ENCODE peak calls at places on chromosome 3, in eight cellular contexts. One of them, this sample, is unnamed.

GRCh38 chr3:156819842-156820686 is 6.1 kb upstream of the LEKR1 start:
- DNase-seq in CD8-positive, alpha-beta T cell: no peak
- DNase-seq in progenitor cell of endocrine pancreas: no peak
- DNase-seq in H1: no peak
- DNase-seq in cardiac fibroblast: no peak
- DNase-seq in activated CD8-positive, alpha-beta T cell treated with anti-CD3 and anti-CD28 coated beads for 36 hours: no peak
- DNase-seq in colonic mucosa: no peak
- DNase-seq in fibroblast of mammary gland: no peak
- DNase-seq in this sample: no peak

GRCh38 chr3:43621974-43622739 is at the start of gene ANO10:
- DNase-seq in H1: peak
- DNase-seq in colonic mucosa: peak
- DNase-seq in CD8-positive, alpha-beta T cell: peak
- DNase-seq in cardiac fibroblast: peak
- DNase-seq in fibroblast of mammary gland: peak
- DNase-seq in progenitor cell of endocrine pancreas: peak
- DNase-seq in activated CD8-positive, alpha-beta T cell treated with anti-CD3 and anti-CD28 coated beads for 36 hours: peak
- DNase-seq in this sample: peak

GRCh38 chr3:185726254-185726967 is 98.4 kb downstream of the IGF2BP2 start:
- DNase-seq in progenitor cell of endocrine pancreas: no peak
- DNase-seq in fibroblast of mammary gland: no peak
- DNase-seq in CD8-positive, alpha-beta T cell: no peak
- DNase-seq in cardiac fibroblast: no peak
- DNase-seq in H1: no peak
- DNase-seq in colonic mucosa: no peak
- DNase-seq in activated CD8-positive, alpha-beta T cell treated with anti-CD3 and anti-CD28 coated beads for 36 hours: no peak
- DNase-seq in this sample: peak

GRCh38 chr3:126544596-126545281 is 14.0 kb downstream of the C3orf22 start:
- DNase-seq in activated CD8-positive, alpha-beta T cell treated with anti-CD3 and anti-CD28 coated beads for 36 hours: no peak
- DNase-seq in H1: no peak
- DNase-seq in colonic mucosa: peak
- DNase-seq in CD8-positive, alpha-beta T cell: no peak
- DNase-seq in progenitor cell of endocrine pancreas: peak
- DNase-seq in fibroblast of mammary gland: no peak
- DNase-seq in cardiac fibroblast: no peak
- DNase-seq in this sample: no peak

GRCh38 chr3:123201223-123201556 is 553 bp upstream of the SEC22A start:
- DNase-seq in H1: no peak
- DNase-seq in cardiac fibroblast: no peak
- DNase-seq in progenitor cell of endocrine pancreas: no peak
- DNase-seq in activated CD8-positive, alpha-beta T cell treated with anti-CD3 and anti-CD28 coated beads for 36 hours: no peak
- DNase-seq in colonic mucosa: no peak
- DNase-seq in CD8-positive, alpha-beta T cell: no peak
- DNase-seq in fibroblast of mammary gland: no peak
- DNase-seq in this sample: no peak

GRCh38 chr3:81434171-81434570 is 327.3 kb downstream of the GBE1 start:
- DNase-seq in fibroblast of mammary gland: no peak
- DNase-seq in progenitor cell of endocrine pancreas: no peak
- DNase-seq in H1: no peak
- DNase-seq in cardiac fibroblast: no peak
- DNase-seq in activated CD8-positive, alpha-beta T cell treated with anti-CD3 and anti-CD28 coated beads for 36 hours: no peak
- DNase-seq in CD8-positive, alpha-beta T cell: no peak
- DNase-seq in colonic mucosa: no peak
- DNase-seq in this sample: no peak

GRCh38 chr3:97815149-97815917 is 6.5 kb upstream of the CRYBG3 start:
- DNase-seq in progenitor cell of endocrine pancreas: no peak
- DNase-seq in H1: no peak
- DNase-seq in activated CD8-positive, alpha-beta T cell treated with anti-CD3 and anti-CD28 coated beads for 36 hours: peak
- DNase-seq in fibroblast of mammary gland: no peak
- DNase-seq in colonic mucosa: no peak
- DNase-seq in CD8-positive, alpha-beta T cell: peak
- DNase-seq in cardiac fibroblast: peak
- DNase-seq in this sample: no peak

GRCh38 chr3:40877651-40878463 is 321.4 kb upstream of the CTNNB1 start:
- DNase-seq in fibroblast of mammary gland: peak
- DNase-seq in CD8-positive, alpha-beta T cell: no peak
- DNase-seq in activated CD8-positive, alpha-beta T cell treated with anti-CD3 and anti-CD28 coated beads for 36 hours: no peak
- DNase-seq in cardiac fibroblast: peak
- DNase-seq in colonic mucosa: peak
- DNase-seq in progenitor cell of endocrine pancreas: no peak
- DNase-seq in H1: no peak
- DNase-seq in this sample: no peak

GRCh38 chr3:147113293-147114045 is 292.9 kb downstream of the ZIC4 start:
- DNase-seq in CD8-positive, alpha-beta T cell: no peak
- DNase-seq in fibroblast of mammary gland: peak
- DNase-seq in activated CD8-positive, alpha-beta T cell treated with anti-CD3 and anti-CD28 coated beads for 36 hours: no peak
- DNase-seq in colonic mucosa: no peak
- DNase-seq in H1: no peak
- DNase-seq in progenitor cell of endocrine pancreas: no peak
- DNase-seq in cardiac fibroblast: peak
- DNase-seq in this sample: no peak

GRCh38 chr3:23811117-23811487 is 5.3 kb downstream of the UBE2E1 start:
- DNase-seq in CD8-positive, alpha-beta T cell: no peak
- DNase-seq in progenitor cell of endocrine pancreas: no peak
- DNase-seq in colonic mucosa: peak
- DNase-seq in activated CD8-positive, alpha-beta T cell treated with anti-CD3 and anti-CD28 coated beads for 36 hours: no peak
- DNase-seq in H1: no peak
- DNase-seq in cardiac fibroblast: peak
- DNase-seq in fibroblast of mammary gland: no peak
- DNase-seq in this sample: no peak

GRCh38 chr3:32872487-32873382 is 54.9 kb downstream of the TRIM71 start:
- DNase-seq in cardiac fibroblast: no peak
- DNase-seq in activated CD8-positive, alpha-beta T cell treated with anti-CD3 and anti-CD28 coated beads for 36 hours: no peak
- DNase-seq in progenitor cell of endocrine pancreas: no peak
- DNase-seq in CD8-positive, alpha-beta T cell: no peak
- DNase-seq in colonic mucosa: no peak
- DNase-seq in H1: no peak
- DNase-seq in fibroblast of mammary gland: peak
- DNase-seq in this sample: no peak

GRCh38 chr3:159245871-159246270 is 444.0 kb downstream of the MFSD1 start:
- DNase-seq in CD8-positive, alpha-beta T cell: no peak
- DNase-seq in activated CD8-positive, alpha-beta T cell treated with anti-CD3 and anti-CD28 coated beads for 36 hours: no peak
- DNase-seq in progenitor cell of endocrine pancreas: no peak
- DNase-seq in colonic mucosa: no peak
- DNase-seq in H1: no peak
- DNase-seq in cardiac fibroblast: no peak
- DNase-seq in fibroblast of mammary gland: no peak
- DNase-seq in this sample: no peak

GRCh38 chr3:63576826-63577225 is 75.6 kb upstream of the SNTN start:
- DNase-seq in activated CD8-positive, alpha-beta T cell treated with anti-CD3 and anti-CD28 coated beads for 36 hours: no peak
- DNase-seq in fibroblast of mammary gland: no peak
- DNase-seq in cardiac fibroblast: no peak
- DNase-seq in H1: no peak
- DNase-seq in CD8-positive, alpha-beta T cell: no peak
- DNase-seq in colonic mucosa: peak
- DNase-seq in progenitor cell of endocrine pancreas: no peak
- DNase-seq in this sample: no peak

GRCh38 chr3:59540696-59541095 is 490.9 kb upstream of the CFAP20DC start:
- DNase-seq in H1: no peak
- DNase-seq in activated CD8-positive, alpha-beta T cell treated with anti-CD3 and anti-CD28 coated beads for 36 hours: no peak
- DNase-seq in cardiac fibroblast: no peak
- DNase-seq in fibroblast of mammary gland: no peak
- DNase-seq in colonic mucosa: no peak
- DNase-seq in progenitor cell of endocrine pancreas: no peak
- DNase-seq in CD8-positive, alpha-beta T cell: no peak
- DNase-seq in this sample: peak

GRCh38 chr3:164326714-164327113 is 751.6 kb downstream of the SI start:
- DNase-seq in cardiac fibroblast: no peak
- DNase-seq in H1: no peak
- DNase-seq in fibroblast of mammary gland: no peak
- DNase-seq in progenitor cell of endocrine pancreas: no peak
- DNase-seq in colonic mucosa: no peak
- DNase-seq in CD8-positive, alpha-beta T cell: no peak
- DNase-seq in activated CD8-positive, alpha-beta T cell treated with anti-CD3 and anti-CD28 coated beads for 36 hours: no peak
- DNase-seq in this sample: no peak

GRCh38 chr3:188796122-188796631 is 375.6 kb upstream of the TPRG1 start:
- DNase-seq in colonic mucosa: no peak
- DNase-seq in fibroblast of mammary gland: peak
- DNase-seq in H1: no peak
- DNase-seq in activated CD8-positive, alpha-beta T cell treated with anti-CD3 and anti-CD28 coated beads for 36 hours: no peak
- DNase-seq in cardiac fibroblast: peak
- DNase-seq in progenitor cell of endocrine pancreas: no peak
- DNase-seq in CD8-positive, alpha-beta T cell: no peak
- DNase-seq in this sample: peak

DNA sequence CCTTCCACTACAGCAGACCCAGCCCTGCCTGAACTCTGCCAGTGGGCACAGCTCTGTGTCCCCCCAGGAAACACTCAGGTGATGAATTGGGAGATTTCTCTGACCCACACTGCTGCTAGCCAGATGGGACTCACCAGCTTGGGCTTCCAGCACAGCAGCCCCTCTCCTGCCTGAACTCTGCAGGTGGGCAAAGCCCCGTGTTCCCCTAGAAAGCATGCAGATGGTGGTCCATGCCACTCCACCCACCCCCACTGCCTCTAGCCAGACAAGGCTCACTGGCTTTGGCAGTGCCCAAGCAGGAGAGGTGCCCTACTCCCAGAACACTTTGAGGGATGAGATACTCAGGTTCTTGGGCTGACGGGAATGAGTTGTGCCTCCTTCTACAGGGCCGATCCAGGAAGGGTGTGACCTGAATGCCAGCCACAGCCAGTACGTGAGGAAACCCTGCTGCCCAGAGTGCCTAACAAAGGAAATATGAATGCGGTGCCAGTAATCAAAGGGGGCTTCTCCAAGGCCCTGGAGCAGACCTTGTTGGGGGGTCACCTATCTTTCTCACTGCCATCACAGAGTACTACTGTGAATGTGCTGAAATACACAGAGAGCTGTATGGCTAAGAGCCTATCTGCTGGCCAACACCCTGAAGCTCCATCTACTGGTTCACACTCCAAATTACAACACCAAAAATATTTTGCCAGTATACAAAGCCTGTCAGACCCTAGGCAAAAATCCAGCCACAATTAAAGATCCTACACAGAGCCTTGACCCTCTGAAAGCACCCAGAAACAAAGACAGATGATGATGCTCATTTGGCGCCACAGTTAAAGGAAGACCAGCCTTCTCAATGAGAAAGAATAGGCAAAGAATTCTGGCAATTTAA is 61.9 kb downstream of the BTLA start:
- DNase-seq in H1: no peak
- DNase-seq in fibroblast of mammary gland: peak
- DNase-seq in CD8-positive, alpha-beta T cell: no peak
- DNase-seq in progenitor cell of endocrine pancreas: no peak
- DNase-seq in colonic mucosa: no peak
- DNase-seq in activated CD8-positive, alpha-beta T cell treated with anti-CD3 and anti-CD28 coated beads for 36 hours: no peak
- DNase-seq in cardiac fibroblast: peak
- DNase-seq in this sample: peak
- TF ChIP-seq CTCF in H1: peak
- TF ChIP-seq CTCF in fibroblast of mammary gland: peak
- TF ChIP-seq CTCF in CD8-positive, alpha-beta T cell: no peak
- TF ChIP-seq CTCF in progenitor cell of endocrine pancreas: no peak
- TF ChIP-seq CTCF in colonic mucosa: no peak
- TF ChIP-seq CTCF in activated CD8-positive, alpha-beta T cell treated with anti-CD3 and anti-CD28 coated beads for 36 hours: peak
- TF ChIP-seq CTCF in cardiac fibroblast: peak
- TF ChIP-seq CTCF in this sample: peak

GRCh38 chr3:37123292-37123691 is 51.1 kb downstream of the LRRFIP2 start:
- DNase-seq in H1: no peak
- DNase-seq in activated CD8-positive, alpha-beta T cell treated with anti-CD3 and anti-CD28 coated beads for 36 hours: no peak
- DNase-seq in fibroblast of mammary gland: no peak
- DNase-seq in cardiac fibroblast: no peak
- DNase-seq in CD8-positive, alpha-beta T cell: no peak
- DNase-seq in progenitor cell of endocrine pancreas: no peak
- DNase-seq in colonic mucosa: no peak
- DNase-seq in this sample: no peak
- TF ChIP-seq CTCF in H1: no peak
- TF ChIP-seq CTCF in activated CD8-positive, alpha-beta T cell treated with anti-CD3 and anti-CD28 coated beads for 36 hours: no peak
- TF ChIP-seq CTCF in fibroblast of mammary gland: no peak
- TF ChIP-seq CTCF in cardiac fibroblast: no peak
- TF ChIP-seq CTCF in CD8-positive, alpha-beta T cell: no peak
- TF ChIP-seq CTCF in progenitor cell of endocrine pancreas: no peak
- TF ChIP-seq CTCF in colonic mucosa: no peak
- TF ChIP-seq CTCF in this sample: no peak

GRCh38 chr3:113623827-113624226 is 72.6 kb downstream of the USF3 start:
- DNase-seq in colonic mucosa: no peak
- DNase-seq in progenitor cell of endocrine pancreas: no peak
- DNase-seq in activated CD8-positive, alpha-beta T cell treated with anti-CD3 and anti-CD28 coated beads for 36 hours: no peak
- DNase-seq in cardiac fibroblast: no peak
- DNase-seq in H1: no peak
- DNase-seq in fibroblast of mammary gland: no peak
- DNase-seq in CD8-positive, alpha-beta T cell: no peak
- DNase-seq in this sample: no peak
- TF ChIP-seq CTCF in colonic mucosa: no peak
- TF ChIP-seq CTCF in progenitor cell of endocrine pancreas: no peak
- TF ChIP-seq CTCF in activated CD8-positive, alpha-beta T cell treated with anti-CD3 and anti-CD28 coated beads for 36 hours: no peak
- TF ChIP-seq CTCF in cardiac fibroblast: no peak
- TF ChIP-seq CTCF in H1: no peak
- TF ChIP-seq CTCF in fibroblast of mammary gland: no peak
- TF ChIP-seq CTCF in CD8-positive, alpha-beta T cell: no peak
- TF ChIP-seq CTCF in this sample: no peak

GRCh38 chr3:46271910-46272309 is 29.6 kb downstream of the CCR3 start:
- DNase-seq in activated CD8-positive, alpha-beta T cell treated with anti-CD3 and anti-CD28 coated beads for 36 hours: no peak
- DNase-seq in colonic mucosa: no peak
- DNase-seq in fibroblast of mammary gland: peak
- DNase-seq in CD8-positive, alpha-beta T cell: no peak
- DNase-seq in progenitor cell of endocrine pancreas: no peak
- DNase-seq in H1: no peak
- DNase-seq in cardiac fibroblast: no peak
- DNase-seq in this sample: no peak

GRCh38 chr3:46280105-46280797 is 38.0 kb downstream of the CCR3 start:
- DNase-seq in fibroblast of mammary gland: peak
- DNase-seq in cardiac fibroblast: peak
- DNase-seq in H1: no peak
- DNase-seq in colonic mucosa: no peak
- DNase-seq in CD8-positive, alpha-beta T cell: peak
- DNase-seq in progenitor cell of endocrine pancreas: no peak
- DNase-seq in activated CD8-positive, alpha-beta T cell treated with anti-CD3 and anti-CD28 coated beads for 36 hours: peak
- DNase-seq in this sample: no peak

GRCh38 chr3:46278816-46279672 is 36.8 kb downstream of the CCR3 start:
- DNase-seq in fibroblast of mammary gland: no peak
- DNase-seq in activated CD8-positive, alpha-beta T cell treated with anti-CD3 and anti-CD28 coated beads for 36 hours: no peak
- DNase-seq in cardiac fibroblast: no peak
- DNase-seq in H1: no peak
- DNase-seq in colonic mucosa: no peak
- DNase-seq in CD8-positive, alpha-beta T cell: no peak
- DNase-seq in progenitor cell of endocrine pancreas: no peak
- DNase-seq in this sample: no peak

GRCh38 chr3:46277476-46277875 is 35.2 kb downstream of the CCR3 start:
- DNase-seq in cardiac fibroblast: no peak
- DNase-seq in fibroblast of mammary gland: no peak
- DNase-seq in progenitor cell of endocrine pancreas: no peak
- DNase-seq in CD8-positive, alpha-beta T cell: no peak
- DNase-seq in colonic mucosa: no peak
- DNase-seq in H1: no peak
- DNase-seq in activated CD8-positive, alpha-beta T cell treated with anti-CD3 and anti-CD28 coated beads for 36 hours: no peak
- DNase-seq in this sample: no peak

DNA sequence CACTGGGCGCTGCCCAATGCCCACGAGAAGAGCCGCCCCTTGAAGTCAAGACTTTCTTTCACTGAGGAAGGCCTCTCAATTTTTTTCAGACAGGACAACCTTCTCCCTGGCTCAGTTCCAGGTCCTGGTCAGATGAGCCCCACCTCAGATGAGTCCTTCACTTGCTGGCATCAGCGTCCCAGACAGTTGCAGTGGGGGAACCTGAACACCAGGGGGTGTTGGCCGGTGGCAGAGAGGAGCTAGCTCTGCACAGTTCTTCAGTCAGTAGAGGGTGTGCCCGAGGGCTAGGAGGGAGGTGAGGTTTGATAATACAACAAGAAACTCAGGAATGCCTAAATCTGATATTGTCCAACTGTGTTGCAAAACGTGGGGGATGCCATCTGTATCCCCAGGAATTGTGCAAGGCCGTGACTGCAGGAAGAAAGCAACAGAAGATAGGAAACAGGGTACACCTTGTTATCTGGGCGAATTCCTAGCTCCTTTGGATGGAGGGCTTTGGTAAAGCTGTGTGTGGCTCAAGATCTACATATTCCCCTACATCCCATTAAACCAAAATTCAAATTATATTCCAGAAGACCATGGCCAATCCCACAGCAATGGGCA is 34.3 kb downstream of the CCR3 start:
- DNase-seq in cardiac fibroblast: peak
- DNase-seq in activated CD8-positive, alpha-beta T cell treated with anti-CD3 and anti-CD28 coated beads for 36 hours: peak
- DNase-seq in progenitor cell of endocrine pancreas: peak
- DNase-seq in fibroblast of mammary gland: no peak
- DNase-seq in colonic mucosa: peak
- DNase-seq in H1: peak
- DNase-seq in CD8-positive, alpha-beta T cell: peak
- DNase-seq in this sample: peak
- TF ChIP-seq CTCF in cardiac fibroblast: peak
- TF ChIP-seq CTCF in activated CD8-positive, alpha-beta T cell treated with anti-CD3 and anti-CD28 coated beads for 36 hours: peak
- TF ChIP-seq CTCF in progenitor cell of endocrine pancreas: peak
- TF ChIP-seq CTCF in fibroblast of mammary gland: peak
- TF ChIP-seq CTCF in colonic mucosa: peak
- TF ChIP-seq CTCF in H1: peak
- TF ChIP-seq CTCF in CD8-positive, alpha-beta T cell: peak
- TF ChIP-seq CTCF in this sample: peak